ENCODE peak calls at places on chromosome 17, in four cellular contexts. T is OCI-LY7; C is AG04449; Z is CD4-positive, alpha-beta T cell. J is an unnamed sample.

GRCh38 chr17:17462048-17462824 is 14.6 kb upstream of the MED9 start:
- DNase-seq in T (no peak), Z (no peak), C (no peak), J (no peak)

GRCh38 chr17:30235386-30236296 is at the start of gene SLC6A4:
- DNase-seq in T (no peak), Z (no peak), C (no peak), J (no peak)

GRCh38 chr17:81713004-81713555 is 996 bp downstream of the SLC25A10 start:
- DNase-seq in C (no peak), T (no peak), Z (no peak), J (no peak)

GRCh38 chr17:20275653-20276052 is 191.7 kb downstream of the LGALS9B start:
- DNase-seq in Z (no peak), T (no peak), C (no peak), J (no peak)

GRCh38 chr17:38881600-38882191 is 11.8 kb downstream of the LASP1 start:
- DNase-seq in T (peak), Z (no peak), C (no peak), J (peak)

GRCh38 chr17:17412331-17412730 is 64.5 kb upstream of the MED9 start:
- DNase-seq in T (no peak), C (no peak), Z (no peak), J (no peak)

GRCh38 chr17:31313982-31314787 is at the start of gene EVI2B:
- DNase-seq in Z (no peak), C (no peak), T (peak), J (no peak)

GRCh38 chr17:47966079-47966519 is 4.8 kb upstream of the CDK5RAP3 start:
- DNase-seq in Z (no peak), C (no peak), T (no peak), J (no peak)

GRCh38 chr17:28552201-28552999 is at the start of gene UNC119:
- DNase-seq in Z (peak), T (peak), C (no peak), J (peak)

GRCh38 chr17:2853111-2853721 is 57.0 kb downstream of the RAP1GAP2 start:
- DNase-seq in T (peak), C (no peak), Z (peak), J (peak)

GRCh38 chr17:66750756-66751543 is 84.0 kb upstream of the CACNG5 start:
- DNase-seq in Z (no peak), C (no peak), T (no peak), J (no peak)

GRCh38 chr17:37050905-37051304 is 102.2 kb downstream of the AATF start:
- DNase-seq in T (no peak), C (no peak), Z (no peak), J (no peak)

GRCh38 chr17:1762906-1763829 is 1.3 kb downstream of the SERPINF1 start:
- DNase-seq in Z (no peak), T (no peak), C (no peak), J (peak)

GRCh38 chr17:76726766-76727718 is at the start of gene METTL23:
- DNase-seq in C (no peak), T (peak), Z (peak), J (peak)

GRCh38 chr17:38749222-38750043 is 1.3 kb upstream of the PCGF2 start:
- DNase-seq in C (no peak), Z (no peak), T (no peak), J (peak)

GRCh38 chr17:36877774-36878173 is 59.5 kb upstream of the LHX1 start:
- DNase-seq in C (no peak), T (no peak), Z (no peak), J (no peak)

GRCh38 chr17:68593331-68593710 is 7.8 kb downstream of the FAM20A start:
- DNase-seq in T (no peak), C (no peak), Z (no peak), J (no peak)

GRCh38 chr17:19943026-19943425 is 34.6 kb downstream of the AKAP10 start:
- DNase-seq in T (no peak), Z (no peak), C (no peak), J (no peak)

GRCh38 chr17:17929655-17930380 is 42.4 kb downstream of the TOM1L2 start:
- DNase-seq in T (no peak), C (no peak), Z (no peak), J (no peak)

GRCh38 chr17:1560582-1561170 is 1.9 kb downstream of the PITPNA start:
- DNase-seq in T (no peak), Z (no peak), C (no peak), J (no peak)

GRCh38 chr17:5584971-5585794 is 874 bp upstream of the NLRP1 start:
- DNase-seq in Z (no peak), T (no peak), C (peak), J (no peak)

GRCh38 chr17:47884905-47885735 is 10.9 kb upstream of the SP2 start:
- DNase-seq in T (no peak), Z (no peak), C (no peak), J (no peak)

GRCh38 chr17:49198206-49198605 is 12.2 kb downstream of the GNGT2 start:
- DNase-seq in T (no peak), Z (no peak), C (no peak), J (no peak)

GRCh38 chr17:61325382-61326073 is 74.1 kb upstream of the TBX2 start:
- DNase-seq in T (no peak), C (no peak), Z (no peak), J (no peak)

GRCh38 chr17:35621768-35622167 is 34.6 kb downstream of the AP2B1 start:
- DNase-seq in T (no peak), Z (no peak), C (no peak), J (no peak)

GRCh38 chr17:31581491-31581890 is 190.0 kb downstream of the RAB11FIP4 start:
- DNase-seq in Z (no peak), T (no peak), C (no peak), J (no peak)

GRCh38 chr17:38800237-38800760 is 943 bp upstream of the PIP4K2B start:
- DNase-seq in C (no peak), Z (no peak), T (no peak), J (no peak)

GRCh38 chr17:74015316-74015715 is 188.2 kb upstream of the RPL38 start:
- DNase-seq in Z (no peak), C (no peak), T (no peak), J (no peak)

GRCh38 chr17:81977211-81978091 is at the start of gene ASPSCR1:
- DNase-seq in T (peak), C (peak), Z (peak), J (peak)

GRCh38 chr17:29784661-29785060 is 145.4 kb downstream of the SSH2 start:
- DNase-seq in T (no peak), C (no peak), Z (no peak), J (no peak)

GRCh38 chr17:82372063-82372590 is 562 bp downstream of the UTS2R start:
- DNase-seq in C (no peak), T (no peak), Z (no peak), J (no peak)

GRCh38 chr17:53619025-53619424 is 203.7 kb upstream of the KIF2B start:
- DNase-seq in Z (no peak), T (no peak), C (no peak), J (no peak)
- TF ChIP-seq CTCF in Z (no peak), T (no peak), C (no peak), J (no peak)

DNA sequence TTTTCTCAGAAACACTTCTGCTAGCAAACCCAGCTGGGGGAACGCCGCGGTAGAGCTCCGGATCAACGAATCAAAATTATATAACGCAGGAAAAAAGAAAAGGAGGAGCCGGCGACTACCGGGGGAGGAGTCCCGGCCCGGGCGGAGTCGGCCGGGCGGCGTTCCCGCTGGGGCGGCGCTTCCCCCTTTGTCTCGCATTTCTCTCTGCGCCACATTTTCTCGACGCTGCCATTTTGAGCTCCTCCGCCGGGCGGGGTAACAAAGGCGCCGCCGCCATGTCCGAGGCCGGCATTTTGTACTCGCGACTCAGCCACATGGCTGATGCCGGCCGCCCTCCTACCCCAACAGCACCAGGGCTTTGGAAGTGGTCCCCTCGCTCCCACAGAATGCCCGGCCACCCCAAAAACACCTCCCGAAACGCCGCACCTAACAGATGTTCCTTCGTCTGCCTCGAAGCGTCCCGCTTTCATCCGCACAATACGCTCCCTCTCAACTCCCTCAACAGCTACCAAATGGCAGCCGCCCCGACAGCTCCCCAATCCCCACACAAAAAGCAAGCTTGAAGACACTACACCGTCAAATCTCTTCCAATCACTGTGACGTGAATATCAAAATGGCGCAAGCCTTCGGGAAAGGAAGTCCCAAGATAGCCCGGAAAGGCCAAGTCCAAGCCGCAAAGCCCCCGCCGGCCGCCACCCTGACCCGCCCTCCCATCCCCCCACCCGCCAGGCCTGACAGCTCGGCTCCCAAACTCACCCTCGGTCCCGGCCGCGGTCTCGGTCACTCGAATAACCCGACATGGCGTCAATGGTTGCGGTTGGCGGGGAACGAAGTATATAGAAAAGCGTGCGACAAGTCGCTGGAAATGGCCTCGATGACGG is 529 bp downstream of the DDX5 start:
- DNase-seq in T (peak), C (no peak), Z (peak), J (peak)
- TF ChIP-seq CTCF in T (no peak), C (no peak), Z (no peak), J (no peak)

GRCh38 chr17:79081571-79082276 is 7.1 kb downstream of the ENGASE start:
- DNase-seq in T (no peak), C (no peak), Z (no peak), J (no peak)

GRCh38 chr17:79078476-79079190 is 4.0 kb downstream of the ENGASE start:
- DNase-seq in T (no peak), Z (no peak), C (no peak), J (no peak)

GRCh38 chr17:79079421-79080200 is 5.0 kb downstream of the ENGASE start:
- DNase-seq in C (no peak), Z (no peak), T (no peak), J (no peak)

GRCh38 chr17:79080761-79081290 is 6.2 kb downstream of the ENGASE start:
- DNase-seq in C (no peak), T (no peak), Z (no peak), J (no peak)

DNA sequence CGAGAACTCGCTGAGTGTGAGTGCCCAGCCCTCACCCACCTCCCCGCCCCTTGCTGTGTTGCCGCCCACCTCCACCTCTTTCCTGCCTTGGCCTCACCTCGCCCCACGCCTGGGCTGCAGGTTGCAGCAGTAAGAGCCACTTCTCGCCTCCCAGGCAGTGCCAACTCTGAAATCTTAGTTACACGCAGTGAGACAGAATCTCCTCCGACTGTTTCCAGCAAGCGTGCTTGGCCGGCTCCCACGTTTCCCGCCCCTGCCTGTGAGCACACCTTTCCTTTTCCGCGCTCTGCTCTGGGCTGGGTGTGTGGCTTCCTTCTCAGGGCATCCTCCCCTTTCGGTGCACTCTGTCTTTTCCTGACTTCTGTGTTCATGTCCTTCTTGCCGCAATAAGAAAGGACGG is 5.7 kb downstream of the ENGASE start:
- DNase-seq in C (no peak), T (no peak), Z (no peak), J (no peak)
- TF ChIP-seq CTCF in C (no peak), T (no peak), Z (no peak), J (no peak)

GRCh38 chr17:79935845-79936470 is 96.7 kb upstream of the CBX4 start:
- DNase-seq in C (no peak), Z (no peak), T (no peak), J (no peak)

GRCh38 chr17:79934653-79934970 is 95.4 kb upstream of the CBX4 start:
- DNase-seq in C (no peak), T (no peak), Z (no peak), J (no peak)

GRCh38 chr17:79933863-79934652 is 94.8 kb upstream of the CBX4 start:
- DNase-seq in Z (no peak), T (peak), C (no peak), J (no peak)

GRCh38 chr17:79936661-79937434 is 97.6 kb upstream of the CBX4 start:
- DNase-seq in T (peak), Z (no peak), C (no peak), J (no peak)

DNA sequence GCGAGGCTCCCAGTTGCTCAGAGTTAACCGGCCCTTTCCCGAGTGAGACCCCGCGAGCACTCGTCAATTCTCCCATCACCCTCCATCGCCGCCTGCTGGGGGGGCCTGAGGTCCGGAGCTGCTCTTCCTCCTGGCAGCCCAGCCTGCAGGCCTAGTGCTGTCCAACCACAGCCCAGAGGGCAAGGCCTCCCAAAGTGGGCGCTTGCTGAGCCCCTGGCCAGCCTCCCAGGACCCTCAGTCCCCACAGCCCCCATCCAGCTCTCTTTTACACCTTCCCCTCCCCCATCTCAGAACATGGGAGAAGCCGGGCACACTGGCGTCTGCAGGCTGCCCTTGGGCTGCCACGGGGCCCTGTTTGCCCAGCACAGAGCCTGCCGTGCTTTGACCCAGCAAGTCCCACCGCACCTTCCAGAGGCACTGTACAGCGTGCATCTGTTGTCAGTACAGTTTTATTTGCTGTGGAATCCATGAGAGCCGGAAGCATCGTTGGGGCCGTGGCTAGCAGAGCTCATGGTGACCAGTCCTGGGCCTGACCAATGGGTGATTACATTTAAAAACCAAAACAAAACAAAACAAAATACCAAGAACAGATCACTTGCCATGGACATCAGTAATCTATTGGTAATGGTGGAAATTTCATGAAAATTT is 96.1 kb upstream of the CBX4 start:
- DNase-seq in C (no peak), T (no peak), Z (no peak), J (no peak)
- TF ChIP-seq CTCF in C (no peak), T (no peak), Z (no peak), J (no peak)

GRCh38 chr17:78020717-78021108 is 62.2 kb downstream of the TNRC6C start:
- DNase-seq in C (no peak), Z (no peak), T (no peak), J (no peak)

GRCh38 chr17:78019976-78020716 is 61.6 kb downstream of the TNRC6C start:
- DNase-seq in C (no peak), Z (no peak), T (no peak), J (no peak)

GRCh38 chr17:78019367-78019975 is 61.0 kb downstream of the TNRC6C start:
- DNase-seq in T (peak), C (no peak), Z (no peak), J (no peak)

GRCh38 chr17:78023042-78023441 is 64.5 kb downstream of the TNRC6C start:
- DNase-seq in Z (no peak), C (no peak), T (no peak), J (no peak)

DNA sequence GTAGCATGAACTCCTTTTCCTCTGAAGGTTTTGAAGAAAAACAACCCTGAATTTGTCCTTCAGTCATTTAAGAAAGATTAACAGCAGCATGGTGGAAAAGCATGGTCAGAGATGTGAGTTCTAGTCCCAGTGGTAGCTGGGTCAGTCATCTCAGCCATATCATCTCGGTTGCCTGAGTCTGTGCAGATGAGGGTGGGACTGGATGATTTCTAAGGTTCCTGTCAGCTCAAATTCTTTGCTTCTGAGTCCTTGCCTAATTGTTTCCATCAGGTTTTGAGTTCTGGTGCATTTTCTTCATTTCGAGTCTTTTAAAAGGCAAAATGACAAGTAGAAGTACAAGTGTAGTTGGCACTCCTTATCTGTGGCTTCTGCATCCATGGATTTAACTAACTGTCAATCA is 63.9 kb downstream of the TNRC6C start:
- DNase-seq in C (no peak), T (no peak), Z (no peak), J (no peak)
- TF ChIP-seq CTCF in C (no peak), T (no peak), Z (no peak), J (no peak)

GRCh38 chr17:57986841-57987581 is 1.0 kb downstream of the VEZF1 start:
- DNase-seq in Z (no peak), C (no peak), T (no peak), J (peak)
- TF ChIP-seq CTCF in Z (no peak), C (no peak), T (no peak), J (no peak)

DNA sequence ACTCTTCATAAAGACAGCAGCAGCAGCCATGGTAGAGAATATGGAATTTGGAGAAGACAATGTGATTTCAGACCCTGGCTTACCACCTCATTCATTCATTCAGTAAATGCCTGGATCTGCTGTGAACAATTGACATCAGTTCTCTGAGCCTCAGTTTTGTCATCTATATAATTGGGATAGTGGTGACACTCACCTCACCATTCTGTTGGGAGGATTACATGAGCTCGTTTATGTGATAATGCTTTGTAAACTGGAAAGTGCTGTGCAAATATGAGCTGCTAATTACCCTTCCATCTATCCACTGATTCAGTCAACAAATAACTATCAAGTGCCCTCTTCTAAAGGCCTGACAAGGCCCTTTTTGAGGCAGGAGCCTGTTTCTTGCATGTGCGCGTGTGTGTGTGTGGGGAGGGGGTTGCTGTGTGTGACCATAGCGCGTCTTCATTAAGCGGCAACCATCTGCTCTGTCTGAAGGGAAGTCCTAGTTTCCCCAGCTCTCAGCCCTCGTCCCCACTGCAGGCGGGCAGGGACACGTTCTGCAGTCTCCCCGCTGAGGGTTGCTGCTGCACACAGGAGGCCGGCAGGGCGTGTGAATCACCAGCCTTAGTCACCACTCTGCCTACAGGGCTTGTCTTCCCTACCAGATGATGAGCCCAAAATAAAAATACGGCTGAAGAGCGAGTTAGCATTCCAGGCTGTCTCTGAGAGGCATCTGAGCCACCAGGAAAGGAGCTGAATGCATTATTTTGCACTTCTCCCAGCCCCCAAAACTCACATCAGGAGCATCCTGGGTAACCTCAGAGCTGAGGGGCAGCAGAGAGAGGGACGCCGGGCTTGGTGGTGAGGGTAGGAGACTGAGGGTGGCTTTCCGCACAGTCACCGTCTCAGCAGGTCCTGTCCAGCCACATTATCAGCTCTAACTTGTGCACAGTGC is 19.9 kb downstream of the ARL4D start:
- DNase-seq in T (no peak), Z (no peak), C (peak), J (no peak)
- TF ChIP-seq CTCF in T (no peak), Z (no peak), C (peak), J (no peak)